ENCODE peak calls at places on chromosomes 1 and 21, in seven cellular contexts. X is activated T-cell treated with anti-CD3 and anti-CD28 coated beads, Interleukin-2, amount 50 U/mL, for 72 hours; N is GF-D8; F is NCI-H774; V is nucleus accumbens; C is GM06990; A is OCI-LY7. R is an unnamed sample.

GRCh38 chr1:45512641-45513054 is 9.0 kb downstream of the PRDX1 start:
- DNase-seq in X (peak), N (peak), F (peak), C (no peak), V (no peak), A (peak), R (no peak)

GRCh38 chr1:7531562-7532340 is 239.3 kb upstream of the VAMP3 start:
- DNase-seq in F (no peak), C (no peak), A (no peak), X (no peak), N (no peak), V (no peak), R (no peak)

GRCh38 chr21:24375201-24375600 is 1232.1 kb downstream of the MRPL39 start:
- DNase-seq in A (no peak), N (no peak), C (no peak), F (no peak), X (peak), V (no peak), R (no peak)

GRCh38 chr1:166840309-166841302 is 1.3 kb downstream of the POGK start:
- DNase-seq in F (no peak), X (no peak), N (peak), V (no peak), A (peak), C (no peak), R (no peak)

GRCh38 chr1:204723131-204723787 is 37.7 kb upstream of the LRRN2 start:
- DNase-seq in X (peak), C (peak), A (no peak), F (peak), V (peak), N (no peak), R (no peak)

GRCh38 chr1:203287109-203287893 is 18.0 kb upstream of the BTG2 start:
- DNase-seq in A (peak), V (peak), C (peak), N (peak), F (peak), X (peak), R (no peak)

GRCh38 chr1:81582467-81582986 is 218.2 kb upstream of the ADGRL2 start:
- DNase-seq in X (no peak), V (no peak), N (no peak), A (no peak), F (no peak), C (no peak), R (no peak)

GRCh38 chr21:38498057-38498833 is at the start of gene ERG:
- DNase-seq in N (no peak), X (no peak), A (no peak), F (no peak), C (no peak), V (no peak), R (no peak)

GRCh38 chr1:101438359-101438758 is 201.5 kb downstream of the S1PR1 start:
- DNase-seq in X (no peak), N (no peak), F (no peak), C (no peak), V (no peak), A (peak), R (no peak)

GRCh38 chr1:89780721-89781120 is 40.1 kb upstream of the LRRC8D start:
- DNase-seq in A (peak), C (peak), F (peak), X (peak), V (no peak), N (peak), R (peak)

GRCh38 chr1:151577173-151577572 is 34.7 kb upstream of the SNX27 start:
- DNase-seq in A (no peak), V (no peak), X (no peak), F (no peak), C (no peak), N (no peak), R (no peak)

GRCh38 chr1:14347776-14348175 is 250.7 kb upstream of the KAZN start:
- DNase-seq in F (no peak), N (no peak), A (no peak), V (no peak), C (no peak), X (no peak), R (no peak)

GRCh38 chr1:172658871-172659453 is at the start of gene FASLG:
- DNase-seq in N (no peak), C (no peak), F (no peak), A (no peak), X (peak), V (no peak), R (no peak)

GRCh38 chr1:150881331-150882070 is 5.1 kb upstream of the ARNT start:
- DNase-seq in N (peak), A (no peak), V (no peak), X (no peak), F (no peak), C (no peak), R (no peak)

GRCh38 chr1:6519935-6520621 is 28.6 kb upstream of the PLEKHG5 start:
- DNase-seq in V (peak), X (no peak), A (no peak), F (no peak), C (no peak), N (no peak), R (peak)

GRCh38 chr1:165073402-165074007 is 283.0 kb downstream of the LMX1A start:
- DNase-seq in V (peak), X (peak), A (peak), N (no peak), F (peak), C (peak), R (peak)

GRCh38 chr1:7421471-7422075 is 349.5 kb upstream of the VAMP3 start:
- DNase-seq in N (no peak), C (no peak), V (no peak), A (no peak), X (no peak), F (no peak), R (no peak)

GRCh38 chr21:44872568-44873355 is 728 bp downstream of the PTTG1IP start:
- DNase-seq in V (peak), F (no peak), N (no peak), A (peak), X (no peak), C (no peak), R (no peak)

GRCh38 chr1:160460214-160460642 is 59.9 kb downstream of the VANGL2 start:
- DNase-seq in N (no peak), C (peak), X (no peak), A (no peak), F (no peak), V (no peak), R (no peak)

GRCh38 chr1:57040831-57041230 is 75.0 kb upstream of the C8B start:
- DNase-seq in V (no peak), C (no peak), X (no peak), N (no peak), F (no peak), A (no peak), R (no peak)

GRCh38 chr1:39925727-39926342 is 24.1 kb upstream of the MYCL start:
- DNase-seq in F (no peak), C (no peak), X (no peak), V (no peak), N (no peak), A (no peak), R (no peak)